ENCODE peak calls at places on chromosomes 1 and 21, in five cellular contexts. One of them, this sample, is unnamed.

GRCh38 chr1:185170291-185170848 is 13.4 kb downstream of the SWT1 start:
- DNase-seq in neural crest cell: peak; percentile 43
- DNase-seq in A549: peak; percentile 60
- DNase-seq in kidney epithelial cell: no peak
- DNase-seq in CD4-positive, alpha-beta T cell: no peak
- DNase-seq in this sample: peak; percentile 59

GRCh38 chr1:226201029-226201593 is 14.6 kb upstream of the ACBD3 start:
- DNase-seq in A549: peak; percentile 21
- DNase-seq in kidney epithelial cell: no peak
- DNase-seq in neural crest cell: no peak
- DNase-seq in CD4-positive, alpha-beta T cell: no peak
- DNase-seq in this sample: peak; percentile 68

GRCh38 chr1:229127301-229127700 is 143.6 kb upstream of the RAB4A start:
- DNase-seq in CD4-positive, alpha-beta T cell: no peak
- DNase-seq in A549: no peak
- DNase-seq in neural crest cell: no peak
- DNase-seq in kidney epithelial cell: no peak
- DNase-seq in this sample: peak; percentile 47

GRCh38 chr1:201888282-201889033 is at the start of gene SHISA4:
- DNase-seq in neural crest cell: peak; percentile 48
- DNase-seq in CD4-positive, alpha-beta T cell: no peak
- DNase-seq in kidney epithelial cell: no peak
- DNase-seq in A549: peak; percentile 75
- DNase-seq in this sample: peak; percentile 68

GRCh38 chr1:155093938-155094621 is 15.4 kb downstream of the EFNA3 start:
- DNase-seq in kidney epithelial cell: no peak
- DNase-seq in A549: peak; percentile 66
- DNase-seq in neural crest cell: no peak
- DNase-seq in CD4-positive, alpha-beta T cell: no peak
- DNase-seq in this sample: no peak

GRCh38 chr1:156429308-156430060 is 60.5 kb downstream of the RHBG start:
- DNase-seq in A549: no peak
- DNase-seq in kidney epithelial cell: no peak
- DNase-seq in CD4-positive, alpha-beta T cell: no peak
- DNase-seq in neural crest cell: no peak
- DNase-seq in this sample: no peak

GRCh38 chr1:15455522-15455921 is 1.0 kb upstream of the CELA2A start:
- DNase-seq in kidney epithelial cell: no peak
- DNase-seq in A549: no peak
- DNase-seq in neural crest cell: no peak
- DNase-seq in CD4-positive, alpha-beta T cell: no peak
- DNase-seq in this sample: no peak

GRCh38 chr1:235343726-235344125 is 15.4 kb downstream of the GGPS1 start:
- DNase-seq in kidney epithelial cell: no peak
- DNase-seq in A549: no peak
- DNase-seq in CD4-positive, alpha-beta T cell: no peak
- DNase-seq in neural crest cell: no peak
- DNase-seq in this sample: no peak

GRCh38 chr1:99465176-99465900 is 180.6 kb upstream of the PALMD start:
- DNase-seq in CD4-positive, alpha-beta T cell: no peak
- DNase-seq in A549: no peak
- DNase-seq in neural crest cell: no peak
- DNase-seq in kidney epithelial cell: no peak
- DNase-seq in this sample: no peak

DNA sequence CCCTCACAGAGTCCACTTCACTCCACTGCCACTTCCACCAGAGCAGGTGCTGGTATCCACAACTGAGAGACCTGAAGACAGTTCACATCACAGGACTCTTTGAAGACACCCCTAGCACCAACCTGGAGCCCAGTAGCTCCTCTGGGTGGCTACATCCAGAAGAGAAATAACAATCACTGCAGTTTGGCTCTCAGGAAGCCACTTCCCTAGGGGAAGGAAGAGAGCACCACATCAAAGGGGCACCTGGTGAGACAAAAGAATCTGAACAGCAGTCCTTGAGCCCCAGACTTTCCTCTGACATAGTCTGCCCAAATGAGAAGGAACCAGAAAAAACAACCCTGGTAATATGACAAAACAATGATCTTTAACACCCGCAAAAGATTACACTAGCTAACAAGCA is 113.2 kb downstream of the TENT5C start:
- DNase-seq in kidney epithelial cell: no peak
- DNase-seq in A549: no peak
- DNase-seq in neural crest cell: no peak
- DNase-seq in CD4-positive, alpha-beta T cell: no peak
- DNase-seq in this sample: no peak
- TF ChIP-seq CTCF in kidney epithelial cell: no peak
- TF ChIP-seq CTCF in A549: no peak
- TF ChIP-seq CTCF in neural crest cell: no peak
- TF ChIP-seq CTCF in CD4-positive, alpha-beta T cell: no peak
- TF ChIP-seq CTCF in this sample: no peak

DNA sequence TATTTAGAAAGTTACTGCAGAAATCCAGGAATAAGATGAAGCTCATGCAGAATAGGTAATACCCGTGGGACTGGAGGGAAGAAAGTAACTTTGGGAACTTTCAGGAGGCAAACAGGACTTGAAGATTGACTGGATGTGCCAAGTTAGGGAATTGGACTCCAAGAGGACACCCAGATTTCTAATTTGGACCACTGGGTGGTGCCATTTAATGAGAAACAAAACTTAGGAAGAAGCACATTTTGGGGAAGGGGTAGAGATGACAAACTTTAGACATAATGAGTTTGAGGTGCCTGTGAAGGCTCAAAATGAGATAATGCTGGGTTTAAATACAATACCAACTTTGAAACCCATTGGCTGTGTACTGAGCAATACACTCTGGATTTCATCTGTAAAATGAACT is 3.3 kb upstream of the B4GALT3 start:
- DNase-seq in neural crest cell: no peak
- DNase-seq in kidney epithelial cell: no peak
- DNase-seq in CD4-positive, alpha-beta T cell: no peak
- DNase-seq in A549: peak; percentile 33
- DNase-seq in this sample: no peak
- TF ChIP-seq CTCF in neural crest cell: peak; percentile 37
- TF ChIP-seq CTCF in kidney epithelial cell: no peak
- TF ChIP-seq CTCF in CD4-positive, alpha-beta T cell: peak; percentile 70
- TF ChIP-seq CTCF in A549: peak; percentile 43
- TF ChIP-seq CTCF in this sample: no peak

GRCh38 chr21:46207006-46207919 is 21.3 kb downstream of the LSS start:
- DNase-seq in neural crest cell: no peak
- DNase-seq in A549: no peak
- DNase-seq in kidney epithelial cell: no peak
- DNase-seq in CD4-positive, alpha-beta T cell: no peak
- DNase-seq in this sample: no peak
- TF ChIP-seq CTCF in neural crest cell: no peak
- TF ChIP-seq CTCF in A549: no peak
- TF ChIP-seq CTCF in kidney epithelial cell: no peak
- TF ChIP-seq CTCF in CD4-positive, alpha-beta T cell: no peak
- TF ChIP-seq CTCF in this sample: no peak

GRCh38 chr1:161884475-161884874 is 118.4 kb downstream of the ATF6 start:
- DNase-seq in kidney epithelial cell: no peak
- DNase-seq in neural crest cell: no peak
- DNase-seq in A549: no peak
- DNase-seq in CD4-positive, alpha-beta T cell: no peak
- DNase-seq in this sample: no peak
- TF ChIP-seq CTCF in kidney epithelial cell: no peak
- TF ChIP-seq CTCF in neural crest cell: no peak
- TF ChIP-seq CTCF in A549: no peak
- TF ChIP-seq CTCF in CD4-positive, alpha-beta T cell: no peak
- TF ChIP-seq CTCF in this sample: no peak